ENCODE peak calls at places on chromosomes 4 and X, in five cellular contexts. H, Y, Q, O and K are unnamed samples.

GRCh38 chr4:40245794-40246546 is 49.1 kb downstream of the RHOH start:
- DNase-seq in Q (no peak), Y (no peak), H (no peak), O (no peak), K (no peak)

GRCh38 chrX:11787564-11787963 is 29.5 kb downstream of the MSL3 start:
- DNase-seq in O (peak; percentile 50), Q (peak; percentile 67), Y (no peak), H (peak; percentile 43), K (peak; percentile 63)

GRCh38 chrX:45295587-45295986 is 94.9 kb upstream of the DIPK2B start:
- DNase-seq in Q (peak; percentile 22), Y (no peak), H (no peak), O (peak; percentile 35), K (no peak)

GRCh38 chr4:90159193-90159592 is 32.0 kb downstream of the CCSER1 start:
- DNase-seq in Y (no peak), Q (no peak), O (no peak), H (no peak), K (no peak)

GRCh38 chrX:139094671-139095592 is 383.4 kb upstream of the FGF13 start:
- DNase-seq in Q (no peak), H (no peak), O (no peak), Y (no peak), K (no peak)

GRCh38 chr4:107037188-107037587 is 1.1 kb upstream of the DKK2 start:
- DNase-seq in Y (no peak), Q (no peak), O (peak; percentile 8), H (no peak), K (no peak)

GRCh38 chr4:44965446-44966095 is 239.2 kb upstream of the GNPDA2 start:
- DNase-seq in Q (no peak), O (no peak), Y (no peak), H (no peak), K (no peak)

GRCh38 chr4:184868623-184869022 is 42.9 kb upstream of the ACSL1 start:
- DNase-seq in H (no peak), Y (no peak), O (no peak), Q (no peak), K (no peak)

GRCh38 chrX:110568396-110568795 is 209.7 kb downstream of the RTL9 start:
- DNase-seq in H (no peak), Y (no peak), Q (no peak), O (no peak), K (no peak)

GRCh38 chrX:136629084-136629750 is 18.7 kb upstream of the CD40LG start:
- DNase-seq in O (no peak), Q (no peak), H (no peak), Y (no peak), K (no peak)

GRCh38 chr4:15636818-15637217 is 18.3 kb downstream of the FBXL5 start:
- DNase-seq in H (no peak), Y (no peak), Q (no peak), O (no peak), K (no peak)

GRCh38 chrX:13937370-13938052 is 92.2 kb downstream of the GEMIN8 start:
- DNase-seq in H (no peak), O (no peak), Q (no peak), Y (no peak), K (no peak)

GRCh38 chrX:148043456-148043855 is 62.3 kb downstream of the FMR1NB start:
- DNase-seq in Q (no peak), H (no peak), Y (no peak), O (no peak), K (no peak)

GRCh38 chr4:70511365-70511764 is 7.0 kb upstream of the AMTN start:
- DNase-seq in Q (no peak), O (no peak), H (no peak), Y (no peak), K (no peak)

GRCh38 chrX:78643106-78643505 is 16.0 kb downstream of the RTL3 start:
- DNase-seq in Q (no peak), O (no peak), Y (no peak), H (no peak), K (no peak)

GRCh38 chrX:10173331-10173900 is 16.6 kb downstream of the CLCN4 start:
- DNase-seq in Y (no peak), Q (peak; percentile 82), H (no peak), O (no peak), K (peak; percentile 11)

GRCh38 chrX:131729295-131729694 is 185.4 kb downstream of the OR13H1 start:
- DNase-seq in O (peak; percentile 89), H (no peak), Q (peak; percentile 85), Y (no peak), K (no peak)

GRCh38 chr4:5361968-5362367 is 310.7 kb downstream of the STK32B start:
- DNase-seq in H (no peak), Q (no peak), Y (no peak), O (no peak), K (peak; percentile 30)

GRCh38 chr4:176789955-176790354 is 2.8 kb downstream of the VEGFC start:
- DNase-seq in O (no peak), H (no peak), Q (no peak), Y (no peak), K (peak; percentile 23)

GRCh38 chrX:37010496-37010895 is 2.3 kb downstream of the FAM47C start:
- DNase-seq in O (no peak), Q (no peak), Y (no peak), H (no peak), K (no peak)

GRCh38 chr4:73220815-73221214 is 37.8 kb downstream of the ANKRD17 start:
- DNase-seq in Q (no peak), O (no peak), H (no peak), Y (no peak), K (no peak)

GRCh38 chr4:73224886-73225285 is 33.7 kb downstream of the ANKRD17 start:
- DNase-seq in Q (no peak), Y (no peak), O (no peak), H (no peak), K (no peak)

GRCh38 chr4:73223258-73223651 is 35.3 kb downstream of the ANKRD17 start:
- DNase-seq in H (no peak), Y (no peak), O (no peak), Q (no peak), K (no peak)

GRCh38 chr4:73221734-73222133 is 36.9 kb downstream of the ANKRD17 start:
- DNase-seq in Y (no peak), Q (no peak), O (no peak), H (no peak), K (peak; percentile 24)

GRCh38 chr4:73222466-73223257 is 35.9 kb downstream of the ANKRD17 start:
- DNase-seq in H (peak; percentile 65), Q (peak; percentile 68), Y (no peak), O (peak; percentile 46), K (peak; percentile 88)
- TF ChIP-seq POLR2A in H (no peak), Q (peak; percentile 19), Y (no peak), O (peak; percentile 67), K (peak; percentile 88)

GRCh38 chrX:48578661-48579128 is 4.4 kb downstream of the RBM3 start:
- DNase-seq in Q (no peak), O (no peak), Y (no peak), H (no peak), K (no peak)
- TF ChIP-seq POLR2A in Q (no peak), O (no peak), Y (no peak), H (no peak), K (no peak)

GRCh38 chr4:60187428-60187827 is 1012.7 kb upstream of the ADGRL3 start:
- DNase-seq in Q (no peak), O (no peak), H (no peak), Y (no peak), K (no peak)
- TF ChIP-seq POLR2A in Q (no peak), O (no peak), H (no peak), Y (no peak), K (no peak)

DNA sequence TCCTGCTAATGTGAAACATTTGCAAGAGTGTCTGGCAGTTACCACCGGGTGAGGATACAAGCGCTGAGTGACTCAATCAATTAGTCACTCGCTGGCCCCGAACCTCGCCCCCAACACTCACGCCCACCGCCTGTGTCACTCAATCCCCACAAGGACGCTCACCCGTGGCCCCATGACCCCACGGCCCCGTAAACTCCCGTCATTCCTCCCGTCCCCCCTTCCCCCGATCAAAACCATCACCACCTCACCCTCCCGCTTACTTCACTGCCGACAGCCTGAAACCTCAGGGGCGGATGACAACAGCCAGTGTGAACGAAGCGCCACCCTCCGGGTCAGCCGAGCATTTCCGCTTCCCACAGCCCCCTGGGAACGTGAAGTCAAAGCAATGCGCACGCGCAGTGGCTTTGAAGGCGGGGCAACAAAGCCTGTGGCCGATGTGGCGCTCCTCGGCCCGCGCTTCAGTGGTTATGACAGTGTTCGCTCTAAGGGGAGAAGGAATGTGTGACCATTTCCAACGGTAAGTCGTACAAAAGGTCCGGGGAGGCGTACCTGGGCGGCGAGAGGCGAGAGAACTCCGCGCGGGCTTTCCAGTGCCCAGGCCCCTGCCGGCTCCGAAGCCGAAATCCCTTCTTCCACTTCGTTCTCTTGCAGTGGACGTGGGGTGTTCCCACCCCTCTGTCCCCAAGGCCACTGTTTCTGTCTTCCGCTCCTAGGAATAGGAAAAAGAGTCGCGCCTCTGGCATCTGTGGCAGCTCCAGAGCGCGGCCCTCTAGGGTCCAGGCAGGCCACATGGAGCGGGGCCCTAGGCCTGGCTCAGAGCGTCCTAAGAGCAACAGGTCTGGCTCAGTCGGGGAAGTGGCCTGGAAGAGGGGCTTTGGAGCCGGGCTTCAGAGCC is at the start of gene ZNF674:
- DNase-seq in O (peak; percentile 94), H (peak; percentile 87), Y (peak; percentile 94), Q (peak; percentile 91), K (peak; percentile 95)
- TF ChIP-seq POLR2A in O (peak; percentile 79), H (peak; percentile 56), Y (no peak), Q (peak; percentile 57), K (peak; percentile 87)

DNA sequence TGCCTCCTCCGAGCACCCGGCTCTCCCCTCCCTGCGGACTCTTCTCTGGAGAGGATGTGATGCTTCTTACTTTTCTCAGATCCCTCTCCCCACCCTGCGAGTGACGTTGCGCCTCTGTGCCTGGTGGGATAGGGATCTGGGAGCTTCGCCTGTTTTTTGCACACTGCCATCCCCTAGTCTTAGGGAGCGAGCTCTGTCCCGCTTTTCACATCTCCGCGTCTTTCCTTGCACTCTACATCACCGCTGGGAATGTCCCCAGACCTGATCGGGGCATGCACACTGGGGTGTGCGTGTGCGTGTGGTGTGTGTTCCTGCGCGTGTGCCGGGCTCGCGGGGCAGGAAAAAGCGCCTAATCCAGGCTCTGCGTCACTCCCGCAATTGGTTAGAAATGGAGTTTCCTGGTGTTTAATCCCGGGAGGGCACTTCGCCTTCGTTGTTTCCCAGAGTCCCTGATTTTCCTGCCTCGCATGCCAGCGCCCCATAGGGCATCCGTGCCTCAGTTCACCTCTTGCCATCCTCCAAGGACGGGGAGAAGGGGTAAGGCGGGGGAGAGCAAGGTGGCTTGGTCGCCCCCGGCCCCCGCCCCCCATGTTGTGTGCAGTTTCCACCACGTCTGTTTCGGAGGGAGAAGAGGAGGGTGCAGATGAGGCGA is 909 bp upstream of the TBC1D1 start:
- DNase-seq in O (peak; percentile 26), Q (peak; percentile 88), H (no peak), Y (no peak), K (no peak)
- TF ChIP-seq POLR2A in O (no peak), Q (peak; percentile 57), H (no peak), Y (no peak), K (no peak)

DNA sequence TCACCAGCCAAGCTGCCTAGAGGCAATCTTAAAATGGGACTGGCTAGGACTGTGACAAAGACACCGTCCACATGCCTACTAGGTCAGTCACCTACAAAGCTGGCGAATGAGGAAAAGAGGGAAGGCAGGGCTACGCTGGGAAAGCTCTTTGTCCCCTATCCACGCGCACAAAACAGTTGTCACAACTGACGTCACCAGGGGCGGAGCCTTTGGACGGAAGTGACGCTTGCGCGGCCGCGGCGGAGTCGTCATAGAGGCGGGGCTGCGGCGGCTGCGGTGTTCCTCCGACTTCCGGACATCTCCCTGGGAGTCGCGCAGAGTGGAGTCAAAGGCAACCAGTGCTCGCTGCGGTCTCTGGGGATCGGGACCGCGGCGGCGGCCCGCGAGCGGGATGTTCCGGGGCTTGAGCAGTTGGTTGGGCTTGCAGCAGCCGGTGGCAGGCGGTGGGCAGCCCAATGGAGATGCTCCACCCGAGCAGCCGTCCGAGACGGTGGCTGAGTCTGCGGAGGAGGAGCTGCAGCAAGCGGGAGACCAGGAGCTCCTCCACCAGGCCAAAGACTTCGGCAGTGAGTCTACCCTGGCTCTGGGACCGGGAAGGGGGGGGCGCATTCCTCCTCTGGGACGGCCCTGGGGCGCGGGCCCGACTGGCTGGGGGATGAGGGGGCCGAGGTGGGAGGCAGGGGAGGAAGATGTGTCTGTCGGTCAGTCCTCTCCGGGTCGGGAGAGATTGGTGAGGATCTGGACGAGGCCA is at the start of gene SYAP1:
- DNase-seq in H (peak; percentile 71), Q (peak; percentile 97), O (peak; percentile 99), Y (peak; percentile 98), K (peak; percentile 94)
- TF ChIP-seq POLR2A in H (peak; percentile 84), Q (peak; percentile 94), O (peak; percentile 99), Y (peak; percentile 87), K (peak; percentile 98)